ENCODE peak calls at places on chromosomes 1 and 21, in eight cellular contexts. L is fibroblast of mammary gland, W is GM12864, O is MM.1S, R is psoas muscle, I is neural crest cell, F is GM23338, G is A549. H is an unnamed sample.

GRCh38 chr1:205963352-205963751 is 20.1 kb upstream of the SLC26A9 start:
- DNase-seq in L (peak; percentile 96), W (no peak), O (no peak), G (no peak), I (no peak), R (no peak), F (no peak), H (peak; percentile 82)

GRCh38 chr21:37198989-37199924 is 67.9 kb downstream of the VPS26C start:
- DNase-seq in F (no peak), R (no peak), L (no peak), W (no peak), O (no peak), G (no peak), I (no peak), H (peak; percentile 89)

GRCh38 chr1:210496063-210496462 is 167.4 kb downstream of the HHAT start:
- DNase-seq in W (no peak), L (peak; percentile 53), G (no peak), I (no peak), R (no peak), O (no peak), F (no peak), H (peak; percentile 78)

GRCh38 chr1:9375912-9376311 is 83.2 kb downstream of the SPSB1 start:
- DNase-seq in O (no peak), I (no peak), F (no peak), G (no peak), W (no peak), L (no peak), R (peak; percentile 64), H (no peak)

GRCh38 chr1:248817065-248817464 is 8.7 kb downstream of the SH3BP5L start:
- DNase-seq in F (no peak), O (no peak), W (no peak), I (no peak), L (no peak), G (no peak), R (no peak), H (no peak)

GRCh38 chr21:20998456-20998789 is 214 bp downstream of the NCAM2 start:
- DNase-seq in R (no peak), F (no peak), O (no peak), W (no peak), I (no peak), L (no peak), G (no peak), H (no peak)

GRCh38 chr1:201709564-201710295 is 119.2 kb upstream of the IPO9 start:
- DNase-seq in G (peak; percentile 54), O (peak; percentile 71), F (peak; percentile 87), W (no peak), R (peak; percentile 79), L (peak; percentile 67), I (peak; percentile 76), H (peak; percentile 62)

GRCh38 chr1:45335732-45336365 is 4.1 kb upstream of the TOE1 start:
- DNase-seq in R (no peak), F (no peak), W (no peak), L (no peak), I (no peak), O (no peak), G (no peak), H (no peak)

GRCh38 chr1:111743679-111744101 is 4.5 kb upstream of the INKA2 start:
- DNase-seq in G (no peak), O (no peak), I (no peak), R (no peak), L (peak; percentile 62), F (no peak), W (no peak), H (peak; percentile 61)

GRCh38 chr1:203638076-203638475 is 11.4 kb downstream of the ATP2B4 start:
- DNase-seq in L (no peak), O (no peak), G (no peak), I (no peak), F (no peak), W (no peak), R (no peak), H (no peak)

GRCh38 chr1:165883056-165883455 is 55.6 kb downstream of the UCK2 start:
- DNase-seq in G (no peak), R (no peak), I (no peak), L (no peak), W (no peak), F (peak; percentile 45), O (no peak), H (no peak)

GRCh38 chr1:238861342-238861741 is 525.0 kb upstream of the CHRM3 start:
- DNase-seq in L (no peak), F (no peak), W (no peak), I (no peak), R (no peak), O (peak; percentile 36), G (no peak), H (no peak)

GRCh38 chr1:55980574-55980973 is 598.8 kb downstream of the PLPP3 start:
- DNase-seq in R (no peak), I (no peak), G (peak; percentile 2), O (no peak), F (no peak), W (no peak), L (no peak), H (no peak)

GRCh38 chr1:26145041-26145959 is 13.6 kb upstream of the FAM110D start:
- DNase-seq in G (peak; percentile 80), I (peak; percentile 79), W (peak; percentile 55), R (peak; percentile 76), F (peak; percentile 97), O (peak; percentile 86), L (peak; percentile 84), H (peak; percentile 48)

GRCh38 chr21:45455321-45456013 is 50.5 kb downstream of the COL18A1 start:
- DNase-seq in F (no peak), R (peak; percentile 32), O (no peak), L (peak; percentile 42), G (no peak), I (no peak), W (no peak), H (no peak)

GRCh38 chr1:79902418-79902817 is 895.9 kb upstream of the ADGRL4 start:
- DNase-seq in F (no peak), L (no peak), G (no peak), O (no peak), W (no peak), I (no peak), R (no peak), H (no peak)

GRCh38 chr1:79896136-79896535 is 889.6 kb upstream of the ADGRL4 start:
- DNase-seq in W (no peak), G (no peak), F (no peak), R (no peak), L (peak; percentile 5), I (no peak), O (no peak), H (no peak)

GRCh38 chr1:79895573-79895972 is 889.0 kb upstream of the ADGRL4 start:
- DNase-seq in F (no peak), R (no peak), O (no peak), W (no peak), L (no peak), I (no peak), G (no peak), H (no peak)

DNA sequence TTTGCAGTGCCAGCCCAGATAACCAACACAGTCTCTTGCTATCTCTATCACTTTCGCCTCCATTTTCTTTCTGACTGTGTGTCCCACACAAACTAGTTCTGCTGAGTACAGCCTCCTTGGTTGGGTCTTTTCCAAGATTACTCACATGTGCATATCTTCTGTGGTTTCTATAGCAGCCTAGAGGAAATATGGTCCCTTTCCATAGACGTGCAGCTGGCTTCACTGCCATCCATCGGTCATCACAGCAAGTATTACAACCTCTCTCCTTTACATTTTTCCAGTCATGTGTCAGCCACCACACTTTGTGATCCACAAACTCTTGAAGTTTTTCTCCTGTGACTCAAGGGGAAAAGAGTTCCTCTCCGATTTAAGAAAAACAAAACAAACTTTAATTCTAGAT is 893.4 kb upstream of the ADGRL4 start:
- DNase-seq in F (no peak), G (no peak), O (no peak), W (no peak), L (peak; percentile 97), R (no peak), I (no peak), H (peak; percentile 99)
- TF ChIP-seq CTCF in F (no peak), G (no peak), O (no peak), W (no peak), L (peak; percentile 26), R (no peak), I (no peak), H (peak; percentile 50)

DNA sequence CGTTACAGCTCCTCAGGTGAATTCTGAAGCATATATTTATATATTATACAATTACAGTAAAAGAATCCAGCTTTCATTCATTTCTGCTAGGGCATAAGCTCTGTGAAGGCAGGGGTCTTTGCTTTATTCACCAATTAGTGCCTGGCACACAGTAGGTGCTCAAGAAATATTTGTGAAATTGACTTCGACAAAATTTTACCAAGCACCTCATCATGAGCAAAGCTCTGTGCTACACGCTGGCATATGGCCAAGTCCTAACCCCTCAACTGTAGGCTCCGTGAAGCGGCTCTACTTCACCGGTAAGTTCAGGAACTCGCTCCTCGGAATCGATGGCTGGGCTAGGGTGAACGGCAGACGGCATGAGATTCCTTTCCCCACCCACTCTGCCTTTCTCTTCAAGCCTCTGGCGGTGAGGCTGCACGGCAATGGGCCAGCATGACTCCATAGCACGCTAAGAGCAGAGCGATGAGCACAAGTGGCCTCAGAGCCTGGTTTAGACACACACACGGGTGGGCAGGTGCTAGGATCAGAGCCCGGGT is 8.7 kb downstream of the C1orf174 start:
- DNase-seq in W (no peak), O (no peak), I (no peak), F (no peak), R (no peak), G (no peak), L (no peak), H (no peak)
- TF ChIP-seq CTCF in W (no peak), O (no peak), I (no peak), F (no peak), R (no peak), G (no peak), L (no peak), H (no peak)

GRCh38 chr1:183562701-183563100 is 27.6 kb downstream of the NCF2 start:
- DNase-seq in L (no peak), F (no peak), R (no peak), W (no peak), I (no peak), G (no peak), O (no peak), H (no peak)
- TF ChIP-seq CTCF in L (no peak), F (no peak), R (no peak), W (no peak), I (no peak), G (no peak), O (no peak), H (no peak)

GRCh38 chr1:58156124-58156468 is 390.4 kb downstream of the OMA1 start:
- DNase-seq in O (no peak), G (no peak), F (no peak), R (no peak), W (no peak), I (no peak), L (no peak), H (no peak)

GRCh38 chr1:58154256-58154655 is 392.3 kb downstream of the OMA1 start:
- DNase-seq in I (no peak), G (no peak), O (no peak), R (no peak), F (no peak), W (no peak), L (no peak), H (no peak)

GRCh38 chr1:58156801-58157200 is 389.7 kb downstream of the OMA1 start:
- DNase-seq in F (no peak), L (no peak), O (no peak), I (no peak), W (no peak), R (no peak), G (no peak), H (no peak)

GRCh38 chr1:58157281-58157680 is 389.2 kb downstream of the OMA1 start:
- DNase-seq in L (no peak), R (no peak), W (no peak), I (no peak), O (no peak), G (no peak), F (no peak), H (no peak)

GRCh38 chr1:58155418-58156123 is 391.0 kb downstream of the OMA1 start:
- DNase-seq in O (no peak), L (peak; percentile 32), W (no peak), R (no peak), G (peak; percentile 4), I (peak; percentile 34), F (peak; percentile 87), H (no peak)
- TF ChIP-seq CTCF in O (peak; percentile 29), L (peak; percentile 57), W (peak; percentile 72), R (peak; percentile 32), G (no peak), I (peak; percentile 62), F (peak; percentile 98), H (peak; percentile 56)